ENCODE peak calls at places on chromosomes 6 and 20, in five cellular contexts. X is sigmoid colon, I is Peyer's patch, U is tibial nerve, E is IMR-90. G is an unnamed sample.

GRCh38 chr6:161374971-161375873 is 101.4 kb upstream of the AGPAT4 start:
- DNase-seq in X (peak), I (no peak), U (peak), E (no peak), G (peak)

GRCh38 chr6:88166493-88166900 is 350 bp upstream of the CNR1 start:
- DNase-seq in X (no peak), I (peak), U (no peak), E (no peak), G (no peak)

GRCh38 chr20:18312723-18313122 is 24.4 kb downstream of the ZNF133 start:
- DNase-seq in X (no peak), I (no peak), U (no peak), E (no peak), G (no peak)

GRCh38 chr20:48846516-48847492 is 19.0 kb upstream of the PREX1 start:
- DNase-seq in X (no peak), I (peak), U (no peak), E (no peak), G (no peak)

GRCh38 chr20:36604952-36605308 is 649 bp upstream of the RAB5IF start:
- DNase-seq in X (peak), I (peak), U (peak), E (no peak), G (peak)

GRCh38 chr6:136037246-136037884 is 185.9 kb downstream of the PDE7B start:
- DNase-seq in X (no peak), I (peak), U (no peak), E (peak), G (no peak)

GRCh38 chr6:16397623-16398022 is 159.2 kb downstream of the GMPR start:
- DNase-seq in X (no peak), I (no peak), U (no peak), E (peak), G (no peak)

GRCh38 chr6:15551798-15552197 is 111.0 kb downstream of the DTNBP1 start:
- DNase-seq in X (no peak), I (peak), U (no peak), E (peak), G (no peak)

GRCh38 chr6:129932321-129932720 is 71.2 kb upstream of the TMEM244 start:
- DNase-seq in X (no peak), I (no peak), U (no peak), E (no peak), G (no peak)

GRCh38 chr20:11368537-11368936 is 549.2 kb upstream of the BTBD3 start:
- DNase-seq in X (no peak), I (no peak), U (no peak), E (no peak), G (no peak)

GRCh38 chr6:89144358-89145041 is 1.4 kb upstream of the PM20D2 start:
- DNase-seq in X (no peak), I (no peak), U (no peak), E (no peak), G (no peak)

GRCh38 chr6:87152528-87152950 is 2.8 kb upstream of the ZNF292 start:
- DNase-seq in X (no peak), I (no peak), U (peak), E (peak), G (no peak)

GRCh38 chr6:16320533-16321340 is 82.3 kb downstream of the GMPR start:
- DNase-seq in X (no peak), I (no peak), U (no peak), E (peak), G (no peak)

GRCh38 chr20:51227744-51228143 is 204.8 kb upstream of the KCNG1 start:
- DNase-seq in X (no peak), I (no peak), U (no peak), E (no peak), G (no peak)

GRCh38 chr6:114718716-114719270 is 376.0 kb upstream of the HS3ST5 start:
- DNase-seq in X (no peak), I (no peak), U (no peak), E (no peak), G (no peak)

GRCh38 chr20:44552568-44552949 is 29.8 kb upstream of the PKIG start:
- DNase-seq in X (no peak), I (no peak), U (no peak), E (no peak), G (no peak)

GRCh38 chr6:106163446-106163965 is 77.4 kb downstream of the PRDM1 start:
- DNase-seq in X (no peak), I (peak), U (no peak), E (peak), G (no peak)

GRCh38 chr6:32252326-32253009 is 28.6 kb upstream of the NOTCH4 start:
- DNase-seq in X (no peak), I (no peak), U (no peak), E (no peak), G (no peak)

GRCh38 chr20:46699651-46700359 is 9.6 kb upstream of the SLC2A10 start:
- DNase-seq in X (no peak), I (no peak), U (no peak), E (peak), G (no peak)

GRCh38 chr20:22428051-22428450 is 156.3 kb downstream of the FOXA2 start:
- DNase-seq in X (no peak), I (no peak), U (no peak), E (no peak), G (no peak)

GRCh38 chr20:45450097-45450818 is 19.3 kb upstream of the WFDC2 start:
- DNase-seq in X (peak), I (no peak), U (peak), E (peak), G (no peak)

GRCh38 chr6:27631614-27631925 is 158.7 kb upstream of the ZNF184 start:
- DNase-seq in X (no peak), I (no peak), U (no peak), E (no peak), G (no peak)

GRCh38 chr20:23021941-23022340 is 13.2 kb upstream of the SSTR4 start:
- DNase-seq in X (no peak), I (no peak), U (no peak), E (peak), G (no peak)

GRCh38 chr6:80550271-80550670 is 443.8 kb downstream of the BCKDHB start:
- DNase-seq in X (no peak), I (no peak), U (no peak), E (no peak), G (no peak)

GRCh38 chr6:135014353-135014832 is 40.2 kb downstream of the HBS1L start:
- DNase-seq in X (no peak), I (no peak), U (no peak), E (no peak), G (no peak)

GRCh38 chr20:50395258-50395729 is 114.9 kb upstream of the PTPN1 start:
- DNase-seq in X (peak), I (no peak), U (peak), E (peak), G (peak)

GRCh38 chr6:52499026-52499425 is 77.8 kb downstream of the TRAM2 start:
- DNase-seq in X (no peak), I (no peak), U (no peak), E (peak), G (no peak)

GRCh38 chr6:45965007-45965406 is 50.7 kb downstream of the CLIC5 start:
- DNase-seq in X (no peak), I (no peak), U (no peak), E (no peak), G (no peak)

GRCh38 chr20:11691766-11692165 is 225.9 kb upstream of the BTBD3 start:
- DNase-seq in X (no peak), I (no peak), U (no peak), E (no peak), G (no peak)

GRCh38 chr6:29675561-29675960 is 5.4 kb downstream of the ZFP57 start:
- DNase-seq in X (no peak), I (no peak), U (no peak), E (no peak), G (no peak)

DNA sequence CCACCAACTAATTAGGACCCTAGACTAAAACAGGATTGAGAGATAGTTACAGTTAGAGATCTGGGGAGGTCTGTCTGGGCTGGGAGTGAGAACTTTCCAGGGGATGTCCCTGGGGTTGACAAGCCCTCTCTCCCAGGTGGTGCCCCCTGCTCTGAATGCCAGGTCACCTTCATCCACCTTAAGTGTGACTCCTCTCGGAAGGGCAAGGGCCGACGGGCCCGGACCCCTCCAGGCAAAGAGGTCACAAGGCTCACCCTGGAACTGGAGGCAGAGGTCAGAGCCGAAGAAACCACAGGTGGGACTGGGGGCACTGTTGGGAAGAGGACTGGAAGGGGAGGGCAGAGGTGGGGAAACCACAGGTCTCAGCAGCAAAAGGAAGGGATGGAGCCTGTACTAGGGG is 17.0 kb upstream of the ZNF76 start:
- DNase-seq in X (no peak), I (no peak), U (no peak), E (no peak), G (no peak)
- TF ChIP-seq POLR2A in X (no peak), I (no peak), U (no peak), E (no peak), G (no peak)

GRCh38 chr6:43369174-43370002 is at the start of gene ZNF318:
- DNase-seq in X (peak), I (peak), U (peak), E (peak), G (peak)
- TF ChIP-seq POLR2A in X (no peak), I (peak), U (peak), E (peak), G (no peak)

GRCh38 chr6:108562503-108562993 is 1.8 kb downstream of the FOXO3 start:
- DNase-seq in X (peak), I (peak), U (peak), E (peak), G (peak)
- TF ChIP-seq POLR2A in X (no peak), I (peak), U (peak), E (no peak), G (peak)

GRCh38 chr20:13749811-13750210 is 34.9 kb downstream of the ESF1 start:
- DNase-seq in X (no peak), I (no peak), U (no peak), E (no peak), G (no peak)
- TF ChIP-seq POLR2A in X (no peak), I (no peak), U (no peak), E (no peak), G (no peak)

DNA sequence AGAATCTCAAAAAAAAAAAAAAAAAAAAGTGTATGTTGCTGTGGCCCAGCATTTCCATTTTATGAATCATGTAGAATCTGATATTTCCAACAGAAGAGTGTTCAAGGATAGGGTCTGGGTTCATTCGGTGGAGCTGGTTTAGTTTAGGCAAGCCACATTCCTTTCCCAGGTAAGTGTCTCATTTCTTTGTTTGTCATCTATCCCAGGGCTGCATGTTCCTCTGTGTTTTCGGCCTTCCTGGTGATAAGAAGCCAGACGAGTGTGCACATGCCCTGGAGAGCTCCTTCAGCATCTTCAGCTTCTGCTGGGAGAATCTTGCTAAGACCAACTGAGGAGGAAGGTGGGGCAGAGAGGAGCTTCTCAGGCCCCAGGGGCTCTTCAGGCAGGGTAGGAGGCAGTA is 38.2 kb downstream of the NFYA start:
- DNase-seq in X (no peak), I (no peak), U (no peak), E (no peak), G (no peak)
- TF ChIP-seq POLR2A in X (no peak), I (no peak), U (no peak), E (no peak), G (no peak)

DNA sequence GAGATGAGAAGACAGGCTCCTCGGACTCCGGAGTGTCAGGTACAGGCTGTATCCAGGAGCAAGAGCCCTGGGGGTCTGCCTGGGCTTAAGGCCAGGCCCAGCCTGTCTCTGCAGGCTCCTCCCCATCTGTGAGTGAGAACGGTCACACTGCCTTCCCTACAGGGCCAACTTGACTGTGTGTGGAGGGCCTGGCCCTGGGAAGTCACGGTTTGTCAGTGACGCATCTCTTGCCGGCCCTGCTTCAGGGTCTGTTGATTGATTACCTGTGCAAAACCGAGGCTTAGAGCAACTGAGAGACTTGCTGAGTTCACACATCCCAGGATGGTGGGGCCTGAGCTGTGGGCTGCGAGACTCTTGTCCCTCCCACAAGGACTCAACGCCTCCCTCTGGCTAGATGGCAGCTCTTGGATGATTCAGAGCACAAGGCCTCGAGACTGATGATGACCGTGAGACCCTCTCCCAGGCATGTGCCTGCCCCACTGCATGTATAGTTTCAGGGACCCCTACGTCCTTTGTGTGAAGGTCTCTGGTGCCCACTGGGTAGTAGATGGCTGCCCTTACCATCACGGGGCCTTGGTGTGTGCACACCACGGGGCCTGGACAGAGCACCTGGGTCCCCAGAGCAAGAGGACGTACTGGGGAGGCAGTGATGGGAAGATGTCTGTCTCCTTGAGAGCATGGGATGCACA is 6.0 kb downstream of the RBM38 start:
- DNase-seq in X (peak), I (no peak), U (no peak), E (no peak), G (no peak)
- TF ChIP-seq POLR2A in X (no peak), I (no peak), U (no peak), E (no peak), G (no peak)

GRCh38 chr20:12976720-12977633 is 31.8 kb upstream of the SPTLC3 start:
- DNase-seq in X (no peak), I (no peak), U (no peak), E (no peak), G (no peak)
- TF ChIP-seq POLR2A in X (no peak), I (no peak), U (no peak), E (no peak), G (no peak)

DNA sequence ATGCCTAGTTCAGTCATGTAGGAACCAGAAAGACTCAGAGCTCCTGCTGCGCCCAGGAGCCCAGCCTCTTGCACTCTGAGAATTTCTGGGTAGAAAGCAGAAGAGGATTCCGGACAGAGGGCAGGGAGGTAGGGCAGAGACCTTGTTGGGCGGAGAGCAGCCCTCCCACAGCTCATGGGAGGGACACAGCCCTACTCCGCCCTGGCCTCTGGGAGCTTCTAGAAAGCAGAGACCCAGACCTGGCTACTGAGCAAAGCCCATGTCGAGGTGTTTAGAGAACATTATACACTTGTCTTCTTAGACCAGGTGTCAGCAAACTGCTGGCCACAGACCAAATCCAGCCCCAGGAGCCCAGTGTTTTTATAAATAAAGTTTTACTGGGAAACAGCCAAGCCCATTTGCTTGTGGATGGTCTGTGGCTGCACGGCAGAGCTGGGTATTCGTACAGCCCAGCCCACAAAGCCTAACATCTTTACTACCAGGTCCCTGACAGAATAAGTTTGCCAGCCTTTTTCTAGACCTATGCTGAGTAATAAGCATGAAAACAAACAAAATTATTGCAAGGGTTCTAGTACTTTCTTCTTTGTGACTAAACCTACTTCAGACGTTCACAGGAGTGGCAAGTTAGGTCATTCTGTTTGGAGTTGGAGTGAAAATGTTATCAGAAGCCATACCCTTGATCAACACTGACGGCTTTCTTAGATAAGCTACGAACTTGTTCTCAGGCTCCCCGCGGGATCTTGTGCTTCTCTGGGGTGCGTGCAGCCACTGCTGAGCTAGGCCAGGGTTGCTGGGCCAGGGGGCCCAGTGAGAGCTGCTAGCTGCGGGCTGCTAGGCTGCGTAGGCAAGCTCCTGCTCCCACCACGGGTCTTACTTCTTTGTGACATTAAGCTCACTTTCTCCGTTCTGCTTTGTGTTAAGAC is 235.1 kb upstream of the FOXQ1 start:
- DNase-seq in X (no peak), I (no peak), U (no peak), E (no peak), G (peak)
- TF ChIP-seq POLR2A in X (no peak), I (no peak), U (no peak), E (no peak), G (no peak)

GRCh38 chr20:63525968-63526367 is 5.4 kb downstream of the PPDPF start:
- DNase-seq in X (no peak), I (no peak), U (no peak), E (no peak), G (no peak)
- TF ChIP-seq POLR2A in X (no peak), I (no peak), U (no peak), E (no peak), G (no peak)